ENCODE peak calls at places on chromosomes 6 and 20, in seven cellular contexts. F is HepG2; A is heart left ventricle; K is pancreas; S is CD8-positive, alpha-beta memory T cell; I is testis; X is cardiac muscle cell. Q is an unnamed sample.

GRCh38 chr6:157638779-157639178 is 184.3 kb upstream of the SNX9 start:
- DNase-seq in X (no peak), K (no peak), F (no peak), A (no peak), S (no peak), I (no peak), Q (no peak)

GRCh38 chr6:166104107-166104506 is 63.5 kb downstream of the TBXT start:
- DNase-seq in A (no peak), X (peak; percentile 40), F (no peak), I (no peak), S (no peak), K (no peak), Q (no peak)

GRCh38 chr6:166602928-166603690 is 16.6 kb upstream of the RAMACL start:
- DNase-seq in I (no peak), A (no peak), K (no peak), X (no peak), S (no peak), F (no peak), Q (no peak)

GRCh38 chr6:65818576-65818975 is 111.5 kb upstream of the EYS start:
- DNase-seq in S (no peak), X (no peak), K (no peak), A (no peak), I (no peak), F (no peak), Q (no peak)

GRCh38 chr20:11569163-11569562 is 348.5 kb upstream of the BTBD3 start:
- DNase-seq in A (no peak), S (no peak), X (peak; percentile 13), K (no peak), I (no peak), F (no peak), Q (peak; percentile 51)

GRCh38 chr6:43964659-43965570 is 162.3 kb downstream of the MRPL14 start:
- DNase-seq in S (no peak), I (no peak), K (no peak), A (peak; percentile 4), X (peak; percentile 19), F (no peak), Q (no peak)

GRCh38 chr6:31559958-31560696 is 12.0 kb upstream of the LTA start:
- DNase-seq in I (no peak), K (no peak), A (peak; percentile 85), X (peak; percentile 76), F (no peak), S (peak; percentile 49), Q (no peak)

GRCh38 chr6:121222656-121223055 is 111.6 kb downstream of the TBC1D32 start:
- DNase-seq in A (no peak), I (no peak), K (no peak), X (peak; percentile 43), F (no peak), S (no peak), Q (no peak)

GRCh38 chr6:154448448-154449096 is 61.9 kb downstream of the CNKSR3 start:
- DNase-seq in K (no peak), I (no peak), S (no peak), A (peak; percentile 46), F (no peak), X (peak; percentile 76), Q (peak; percentile 28)

GRCh38 chr6:12288844-12289654 is 1.1 kb upstream of the EDN1 start:
- DNase-seq in F (peak; percentile 18), X (peak; percentile 80), A (peak; percentile 30), I (peak; percentile 80), K (no peak), S (no peak), Q (peak; percentile 83)

GRCh38 chr6:157585274-157586087 is 204.5 kb downstream of the ZDHHC14 start:
- DNase-seq in S (no peak), A (no peak), X (no peak), F (no peak), K (no peak), I (no peak), Q (no peak)

GRCh38 chr6:83417880-83418663 is 12.8 kb downstream of the ME1 start:
- DNase-seq in A (no peak), X (peak; percentile 81), S (no peak), F (peak; percentile 27), I (no peak), K (no peak), Q (peak; percentile 32)

GRCh38 chr20:297925-298754 is 770 bp downstream of the ZCCHC3 start:
- DNase-seq in K (peak; percentile 67), A (peak; percentile 70), X (peak; percentile 77), S (peak; percentile 32), F (peak; percentile 35), I (peak; percentile 60), Q (peak; percentile 71)

GRCh38 chr20:5400164-5400762 is 83.5 kb upstream of the PROKR2 start:
- DNase-seq in I (peak; percentile 23), A (no peak), S (no peak), X (peak; percentile 49), F (peak; percentile 35), K (no peak), Q (peak; percentile 19)

GRCh38 chr6:7920425-7920824 is 9.8 kb upstream of the TXNDC5 start:
- DNase-seq in X (no peak), K (no peak), S (no peak), I (no peak), F (no peak), A (no peak), Q (no peak)

GRCh38 chr6:137697267-137697938 is 169.7 kb upstream of the TNFAIP3 start:
- DNase-seq in A (no peak), I (no peak), K (peak; percentile 52), S (no peak), X (peak; percentile 82), F (peak; percentile 94), Q (peak; percentile 7)

GRCh38 chr6:51024126-51024525 is 205.5 kb downstream of the TFAP2B start:
- DNase-seq in F (no peak), S (no peak), X (no peak), A (no peak), K (no peak), I (no peak), Q (no peak)

GRCh38 chr20:5893052-5893451 is 57.3 kb downstream of the TRMT6 start:
- DNase-seq in S (no peak), X (no peak), A (no peak), I (no peak), K (no peak), F (no peak), Q (no peak)

GRCh38 chr6:129345890-129346289 is 364.1 kb downstream of the ARHGAP18 start:
- DNase-seq in S (no peak), I (no peak), F (no peak), K (no peak), X (peak; percentile 33), A (no peak), Q (no peak)

GRCh38 chr6:14664616-14665315 is 547.2 kb downstream of the CD83 start:
- DNase-seq in F (no peak), X (no peak), I (no peak), A (no peak), S (no peak), K (no peak), Q (peak; percentile 20)

GRCh38 chr6:152151930-152152329 is 344.4 kb downstream of the ESR1 start:
- DNase-seq in S (no peak), A (no peak), I (no peak), K (no peak), X (no peak), F (no peak), Q (no peak)

GRCh38 chr20:35506872-35507638 is 22.4 kb downstream of the C20orf173 start:
- DNase-seq in S (no peak), X (no peak), K (no peak), I (no peak), F (no peak), A (no peak), Q (no peak)
- H3K36me3 ChIP-seq in S (peaks cover 65% of the 10 kb centered on the region), X (peaks cover 48% of the 10 kb centered on the region), K (peaks cover 33% of the 10 kb centered on the region), I (no peaks in the 10 kb centered on the region), F (peaks cover 96% of the 10 kb centered on the region), A (peaks cover 77% of the 10 kb centered on the region), Q (peaks cover 62% of the 10 kb centered on the region)

GRCh38 chr6:109461733-109462526 is 6.4 kb upstream of the MICAL1 start:
- DNase-seq in F (no peak), X (no peak), S (no peak), A (no peak), K (no peak), I (no peak), Q (no peak)

GRCh38 chr6:109469591-109470189 is 13.3 kb downstream of the ZBTB24 start:
- DNase-seq in X (no peak), S (no peak), F (no peak), I (no peak), A (no peak), K (no peak), Q (no peak)

GRCh38 chr6:109466212-109466923 is 10.8 kb upstream of the MICAL1 start:
- DNase-seq in S (no peak), X (no peak), K (no peak), I (no peak), A (no peak), F (no peak), Q (no peak)

GRCh38 chr6:109467696-109468095 is 12.1 kb upstream of the MICAL1 start:
- DNase-seq in I (no peak), K (no peak), X (no peak), S (no peak), A (no peak), F (no peak), Q (no peak)

GRCh38 chr6:109465772-109466171 is 10.2 kb upstream of the MICAL1 start:
- DNase-seq in A (no peak), S (no peak), K (no peak), X (no peak), F (no peak), I (no peak), Q (no peak)
- H3K36me3 ChIP-seq in A (peaks cover 96% of the 10 kb centered on the region), S (peaks cover 32% of the 10 kb centered on the region), K (peaks cover 24% of the 10 kb centered on the region), X (peaks cover 21% of the 10 kb centered on the region), F (peaks cover 54% of the 10 kb centered on the region), I (no peaks in the 10 kb centered on the region), Q (peaks cover 29% of the 10 kb centered on the region)

DNA sequence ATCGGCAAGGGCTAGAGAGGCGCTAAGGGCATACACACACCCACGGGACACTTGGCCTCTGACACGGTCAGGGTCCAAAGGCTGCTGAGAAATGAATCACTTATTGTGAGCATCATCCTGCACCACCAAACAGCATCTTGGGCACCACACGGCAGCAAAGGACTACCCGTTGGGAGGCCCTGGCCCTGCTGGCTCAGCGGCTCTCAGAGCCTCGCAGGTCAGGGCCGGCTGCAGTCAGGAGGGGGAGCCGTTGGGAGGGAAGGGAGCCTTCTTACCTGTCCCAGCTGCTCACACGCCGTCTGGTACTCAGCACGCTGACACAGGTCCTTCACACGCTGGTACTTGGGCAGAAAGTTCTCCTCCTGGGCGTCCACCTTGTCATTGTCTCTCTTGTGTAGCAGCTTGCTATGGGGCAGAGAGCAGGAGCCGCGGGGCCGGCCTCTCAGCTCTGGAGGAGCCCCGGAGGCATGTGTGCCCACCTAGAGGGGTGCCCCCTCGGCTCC is 109.0 kb downstream of the SULF2 start:
- DNase-seq in I (no peak), X (no peak), S (no peak), A (no peak), K (no peak), F (peak; percentile 48), Q (peak; percentile 92)
- H3K36me3 ChIP-seq in I (no peaks in the 10 kb centered on the region), X (no peaks in the 10 kb centered on the region), S (no peaks in the 10 kb centered on the region), A (peaks cover 12% of the 10 kb centered on the region), K (no peaks in the 10 kb centered on the region), F (no peaks in the 10 kb centered on the region), Q (no peaks in the 10 kb centered on the region)

DNA sequence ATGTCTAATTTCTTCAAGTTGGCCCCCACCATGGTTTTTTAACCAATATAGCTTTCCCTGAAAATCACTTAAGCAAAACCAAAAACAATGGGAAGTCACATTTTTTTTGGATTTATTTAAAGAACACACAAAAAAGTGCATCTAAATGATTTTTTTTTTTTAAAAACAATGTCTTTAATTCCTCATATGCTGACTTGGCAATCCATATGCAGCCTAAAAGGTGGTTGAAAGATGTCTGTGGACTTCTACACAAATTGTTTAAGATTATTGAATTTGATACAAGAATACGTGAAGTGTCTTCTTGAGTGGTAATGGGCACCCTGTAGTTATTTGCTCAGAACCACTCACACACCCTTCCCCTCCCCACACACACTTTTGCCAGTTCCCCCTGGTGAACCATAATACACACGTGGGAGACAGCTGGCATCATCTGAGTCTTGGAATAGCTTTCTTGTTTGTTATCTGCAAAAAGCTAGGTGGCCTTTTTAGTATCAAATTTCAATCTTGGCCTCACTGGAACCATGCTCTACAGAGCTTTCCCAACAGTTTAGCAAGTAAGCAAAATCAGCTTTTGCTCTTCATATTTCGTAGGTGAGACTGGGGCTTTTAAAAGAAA is 60.9 kb upstream of the TULP1 start:
- DNase-seq in A (no peak), X (no peak), F (no peak), I (no peak), K (no peak), S (no peak), Q (no peak)
- H3K36me3 ChIP-seq in A (peaks cover 34% of the 10 kb centered on the region), X (peaks cover 19% of the 10 kb centered on the region), F (peaks cover 30% of the 10 kb centered on the region), I (no peaks in the 10 kb centered on the region), K (peaks cover 40% of the 10 kb centered on the region), S (peaks cover 31% of the 10 kb centered on the region), Q (peaks cover 3% of the 10 kb centered on the region)

Q was measured in H7.